ENCODE peak calls at places on chromosomes 2 and 18, in nine cellular contexts. V, L, X, T, Y, W, B, J and R are unnamed samples.

GRCh38 chr2:44959855-44960254 is 18.4 kb downstream of the SIX3 start:
- DNase-seq in V (no peak), L (no peak), X (no peak), T (no peak), Y (no peak), W (no peak), B (peak), J (no peak), R (no peak)

GRCh38 chr18:7117390-7118355 is at the start of gene LAMA1:
- DNase-seq in V (no peak), L (no peak), X (no peak), T (no peak), Y (no peak), W (no peak), B (no peak), J (no peak), R (no peak)

GRCh38 chr2:221402072-221402471 is 170.0 kb downstream of the EPHA4 start:
- DNase-seq in V (no peak), L (no peak), X (no peak), T (peak), Y (no peak), W (no peak), B (no peak), J (no peak), R (no peak)

GRCh38 chr2:48589170-48589767 is 28.4 kb upstream of the GTF2A1L start:
- DNase-seq in V (peak), L (no peak), X (peak), T (peak), Y (peak), W (peak), B (no peak), J (peak), R (no peak)

GRCh38 chr2:71348302-71348701 is 16.7 kb downstream of the ZNF638 start:
- DNase-seq in V (no peak), L (no peak), X (no peak), T (no peak), Y (peak), W (peak), B (no peak), J (no peak), R (no peak)

GRCh38 chr2:61926921-61927477 is 21.5 kb downstream of the COMMD1 start:
- DNase-seq in V (no peak), L (no peak), X (no peak), T (no peak), Y (no peak), W (no peak), B (no peak), J (no peak), R (no peak)

GRCh38 chr2:154693941-154694340 is 4.6 kb upstream of the KCNJ3 start:
- DNase-seq in V (peak), L (no peak), X (peak), T (no peak), Y (no peak), W (no peak), B (no peak), J (no peak), R (no peak)

GRCh38 chr2:167411367-167411766 is 523.1 kb downstream of the XIRP2 start:
- DNase-seq in V (no peak), L (no peak), X (no peak), T (no peak), Y (peak), W (no peak), B (no peak), J (no peak), R (no peak)

GRCh38 chr18:68848242-68848641 is 50.4 kb downstream of the CCDC102B start:
- DNase-seq in V (no peak), L (no peak), X (no peak), T (no peak), Y (no peak), W (no peak), B (no peak), J (no peak), R (no peak)

GRCh38 chr2:101766871-101767739 is 69.6 kb downstream of the MAP4K4 start:
- DNase-seq in V (no peak), L (no peak), X (no peak), T (peak), Y (no peak), W (peak), B (no peak), J (no peak), R (no peak)

GRCh38 chr2:9311488-9311887 is 104.9 kb downstream of the ASAP2 start:
- DNase-seq in V (no peak), L (no peak), X (peak), T (peak), Y (no peak), W (no peak), B (no peak), J (no peak), R (no peak)

GRCh38 chr2:71829008-71829407 is 318.7 kb downstream of the CYP26B1 start:
- DNase-seq in V (no peak), L (no peak), X (no peak), T (no peak), Y (no peak), W (no peak), B (no peak), J (no peak), R (no peak)

GRCh38 chr18:7955175-7955574 is 388.1 kb downstream of the PTPRM start:
- DNase-seq in V (no peak), L (no peak), X (no peak), T (no peak), Y (no peak), W (no peak), B (no peak), J (no peak), R (no peak)

GRCh38 chr2:1278861-1279260 is 134.4 kb upstream of the TPO start:
- DNase-seq in V (no peak), L (no peak), X (no peak), T (no peak), Y (no peak), W (no peak), B (no peak), J (no peak), R (no peak)

GRCh38 chr2:429142-429541 is 141.3 kb upstream of the ALKAL2 start:
- DNase-seq in V (no peak), L (no peak), X (no peak), T (no peak), Y (no peak), W (no peak), B (no peak), J (no peak), R (no peak)

GRCh38 chr2:145273840-145274239 is 753.9 kb upstream of the ZEB2 start:
- DNase-seq in V (no peak), L (no peak), X (no peak), T (no peak), Y (no peak), W (no peak), B (no peak), J (no peak), R (no peak)

GRCh38 chr2:139946690-139947089 is 1166.5 kb upstream of the NXPH2 start:
- DNase-seq in V (no peak), L (no peak), X (no peak), T (no peak), Y (no peak), W (no peak), B (no peak), J (no peak), R (no peak)

GRCh38 chr2:218720048-218721041 is 9.7 kb downstream of the TTLL4 start:
- DNase-seq in V (no peak), L (no peak), X (no peak), T (no peak), Y (no peak), W (no peak), B (no peak), J (no peak), R (no peak)

GRCh38 chr2:141341444-141341843 is 789.4 kb downstream of the LRP1B start:
- DNase-seq in V (no peak), L (no peak), X (no peak), T (peak), Y (no peak), W (no peak), B (no peak), J (no peak), R (no peak)

GRCh38 chr2:27871805-27872204 is 18.4 kb downstream of the RBKS start:
- DNase-seq in V (no peak), L (no peak), X (no peak), T (no peak), Y (no peak), W (no peak), B (no peak), J (no peak), R (no peak)

GRCh38 chr18:424071-424868 is 76.2 kb downstream of the COLEC12 start:
- DNase-seq in V (no peak), L (no peak), X (peak), T (no peak), Y (no peak), W (no peak), B (no peak), J (no peak), R (no peak)